ENCODE peak calls at places on chromosomes 11 and 22, in six cellular contexts. W, D, V, Y, X and C are unnamed samples.

GRCh38 chr11:72380132-72380503 is 54.2 kb downstream of the CLPB start:
- DNase-seq in W (no peak), D (no peak), V (no peak), Y (peak; percentile 65), X (no peak), C (no peak)

GRCh38 chr11:20668844-20669832 is at the start of gene NELL1:
- DNase-seq in W (no peak), D (peak; percentile 81), V (peak; percentile 54), Y (no peak), X (no peak), C (no peak)

GRCh38 chr11:77039491-77040400 is 5.5 kb downstream of the B3GNT6 start:
- DNase-seq in W (no peak), D (peak; percentile 89), V (peak; percentile 79), Y (peak; percentile 11), X (peak; percentile 43), C (no peak)

GRCh38 chr22:40177738-40178416 is at the start of gene TNRC6B:
- DNase-seq in W (no peak), D (peak; percentile 90), V (peak; percentile 86), Y (peak; percentile 74), X (peak; percentile 48), C (peak; percentile 97)

GRCh38 chr22:34814260-34814659 is 251.7 kb upstream of the ISX start:
- DNase-seq in W (no peak), D (no peak), V (no peak), Y (no peak), X (no peak), C (no peak)

GRCh38 chr11:70247042-70247709 is 23.3 kb upstream of the PPFIA1 start:
- DNase-seq in W (no peak), D (no peak), V (no peak), Y (no peak), X (no peak), C (no peak)

GRCh38 chr22:38257650-38258246 is 15.1 kb downstream of the TMEM184B start:
- DNase-seq in W (no peak), D (peak; percentile 66), V (no peak), Y (peak; percentile 22), X (no peak), C (no peak)

GRCh38 chr11:118353084-118353710 is 6.2 kb upstream of the UBE4A start:
- DNase-seq in W (no peak), D (no peak), V (no peak), Y (no peak), X (no peak), C (peak; percentile 13)

GRCh38 chr11:32888805-32889204 is 3.8 kb upstream of the QSER1 start:
- DNase-seq in W (no peak), D (no peak), V (no peak), Y (no peak), X (no peak), C (no peak)

GRCh38 chr11:87194985-87195820 is 157.5 kb downstream of the TMEM135 start:
- DNase-seq in W (no peak), D (no peak), V (no peak), Y (no peak), X (no peak), C (no peak)

GRCh38 chr22:44603774-44604173 is 98.2 kb upstream of the PRR5 start:
- DNase-seq in W (no peak), D (no peak), V (no peak), Y (no peak), X (no peak), C (no peak)

GRCh38 chr11:8250981-8251620 is 12.6 kb downstream of the LMO1 start:
- DNase-seq in W (peak; percentile 15), D (no peak), V (peak; percentile 20), Y (no peak), X (no peak), C (no peak)

GRCh38 chr11:64337538-64338249 is 2.3 kb upstream of the CCDC88B start:
- DNase-seq in W (no peak), D (no peak), V (no peak), Y (no peak), X (no peak), C (no peak)

GRCh38 chr11:71995726-71996291 is 2.9 kb upstream of the IL18BP start:
- DNase-seq in W (no peak), D (peak; percentile 47), V (no peak), Y (no peak), X (no peak), C (no peak)

GRCh38 chr11:75462117-75462653 is 29.2 kb upstream of the KLHL35 start:
- DNase-seq in W (no peak), D (peak; percentile 85), V (peak; percentile 59), Y (no peak), X (no peak), C (no peak)

GRCh38 chr22:31926086-31926485 is 18.2 kb upstream of the YWHAH start:
- DNase-seq in W (no peak), D (no peak), V (no peak), Y (no peak), X (no peak), C (no peak)

GRCh38 chr22:45101828-45102227 is 61.9 kb upstream of the NUP50 start:
- DNase-seq in W (peak; percentile 55), D (peak; percentile 88), V (peak; percentile 85), Y (peak; percentile 35), X (peak; percentile 47), C (peak; percentile 37)

GRCh38 chr11:114353448-114353847 is 46.9 kb downstream of the C11orf71 start:
- DNase-seq in W (no peak), D (no peak), V (no peak), Y (no peak), X (no peak), C (no peak)

GRCh38 chr22:35352214-35353111 is 28.4 kb upstream of the HMOX1 start:
- DNase-seq in W (peak; percentile 92), D (peak; percentile 89), V (peak; percentile 74), Y (no peak), X (peak; percentile 64), C (no peak)

GRCh38 chr11:128528294-128528693 is 59.1 kb downstream of the ETS1 start:
- DNase-seq in W (no peak), D (no peak), V (no peak), Y (no peak), X (no peak), C (no peak)

GRCh38 chr11:17506942-17507341 is 30.3 kb upstream of the ABCC8 start:
- DNase-seq in W (no peak), D (no peak), V (no peak), Y (no peak), X (no peak), C (no peak)

GRCh38 chr11:117523680-117524079 is 196.0 kb downstream of the CEP164 start:
- DNase-seq in W (no peak), D (no peak), V (no peak), Y (peak; percentile 66), X (no peak), C (no peak)

GRCh38 chr22:33018232-33018864 is 39.8 kb downstream of the SYN3 start:
- DNase-seq in W (peak; percentile 52), D (peak; percentile 95), V (peak; percentile 78), Y (peak; percentile 54), X (peak; percentile 33), C (peak; percentile 17)

GRCh38 chr11:63870351-63871197 is 31.7 kb downstream of the MARK2 start:
- DNase-seq in W (no peak), D (no peak), V (no peak), Y (no peak), X (no peak), C (no peak)

GRCh38 chr22:42022162-42022847 is 23.7 kb downstream of the WBP2NL start:
- DNase-seq in W (no peak), D (no peak), V (no peak), Y (no peak), X (no peak), C (peak; percentile 66)

GRCh38 chr22:48892571-48893287 is 934.9 kb downstream of the BRD1 start:
- DNase-seq in W (no peak), D (no peak), V (peak; percentile 17), Y (no peak), X (no peak), C (no peak)

GRCh38 chr11:1640076-1640946 is 10.7 kb downstream of the KRTAP5-5 start:
- DNase-seq in W (no peak), D (peak; percentile 90), V (peak; percentile 79), Y (peak; percentile 31), X (no peak), C (no peak)

GRCh38 chr11:94960488-94960887 is 12.9 kb downstream of the CWC15 start:
- DNase-seq in W (no peak), D (no peak), V (no peak), Y (no peak), X (no peak), C (no peak)

GRCh38 chr11:127521413-127521812 is 520.8 kb upstream of the KIRREL3 start:
- DNase-seq in W (no peak), D (no peak), V (no peak), Y (no peak), X (no peak), C (peak; percentile 3)

GRCh38 chr11:19987243-19987870 is 172.9 kb downstream of the DBX1 start:
- DNase-seq in W (no peak), D (no peak), V (no peak), Y (no peak), X (no peak), C (no peak)

GRCh38 chr22:30285176-30285845 is 4.0 kb downstream of the CASTOR1 start:
- DNase-seq in W (no peak), D (no peak), V (no peak), Y (no peak), X (no peak), C (no peak)
- H3K4me1 ChIP-seq in W (peaks cover 27% of the 10 kb centered on the region), D (peaks cover 6% of the 10 kb centered on the region), V (no peaks in the 10 kb centered on the region), Y (peaks cover 16% of the 10 kb centered on the region), X (peaks cover 11% of the 10 kb centered on the region), C (peaks cover 5% of the 10 kb centered on the region)

GRCh38 chr11:3824714-3825472 is 15.9 kb downstream of the RHOG start:
- DNase-seq in W (peak; percentile 83), D (peak; percentile 98), V (peak; percentile 92), Y (peak; percentile 40), X (peak; percentile 62), C (no peak)
- TF ChIP-seq CTCF in W (peak; percentile 75), D (peak; percentile 94), V (peak; percentile 94), Y (peak; percentile 20), X (peak; percentile 46), C (peak; percentile 68)

DNA sequence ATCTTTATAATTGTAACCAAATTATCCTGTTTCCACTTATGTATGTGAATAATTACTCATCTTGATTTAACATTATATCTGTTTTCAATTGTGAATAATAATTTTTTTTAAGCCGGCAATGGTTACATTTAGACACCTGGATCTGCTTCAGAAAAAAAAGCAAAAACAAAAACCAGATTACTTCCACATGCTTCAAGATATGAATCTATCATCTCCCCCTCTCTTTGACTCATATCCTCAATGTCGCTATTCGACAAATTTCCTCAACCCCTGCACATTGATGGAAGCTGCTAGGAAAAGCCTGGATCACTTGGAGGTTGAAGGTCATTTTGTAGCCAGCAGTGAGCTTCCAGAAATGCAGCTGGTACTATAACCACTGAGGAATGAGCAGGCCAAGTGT is 42.7 kb downstream of the SLC1A2 start:
- DNase-seq in W (no peak), D (no peak), V (no peak), Y (no peak), X (no peak), C (no peak)
- H3K27ac ChIP-seq in W (no peak overlapping the region), D (no peak overlapping the region), V (no peak overlapping the region), Y (no peak overlapping the region), X (no peak overlapping the region), C (no peak overlapping the region)

DNA sequence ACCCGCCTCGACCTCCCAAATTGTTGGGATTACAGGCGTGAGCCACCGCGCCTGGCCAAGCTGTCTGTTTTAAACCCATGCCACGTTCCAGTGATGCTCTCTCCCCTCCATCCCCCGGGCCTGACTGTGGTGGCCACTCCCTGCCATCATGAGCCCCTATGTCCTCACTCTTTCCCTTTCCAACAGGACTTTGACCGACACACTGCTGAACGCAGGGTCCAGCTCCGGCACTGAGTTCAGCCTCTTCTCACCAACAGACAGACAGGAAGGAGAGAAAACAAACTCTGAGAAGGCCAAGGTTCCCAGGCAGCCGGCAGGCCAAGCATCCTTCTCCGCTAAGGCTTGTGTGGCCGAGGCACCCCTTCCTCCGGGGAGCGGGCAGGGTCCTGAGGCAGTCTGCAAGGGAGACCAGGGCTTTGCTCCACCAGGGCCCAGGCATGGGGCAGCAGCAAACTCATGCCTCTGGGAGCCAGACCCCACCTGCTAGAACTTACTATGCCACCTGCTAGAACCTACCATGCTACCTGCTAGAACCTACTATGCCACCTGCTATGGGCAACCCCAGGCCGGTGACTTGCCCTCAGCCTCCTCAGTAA is 152.7 kb downstream of the CRYBB2 start:
- DNase-seq in W (no peak), D (no peak), V (no peak), Y (no peak), X (no peak), C (no peak)
- H3K4me1 ChIP-seq in W (no peaks in the 10 kb centered on the region), D (no peaks in the 10 kb centered on the region), V (no peaks in the 10 kb centered on the region), Y (peaks cover 4% of the 10 kb centered on the region), X (no peaks in the 10 kb centered on the region), C (peaks cover 8% of the 10 kb centered on the region)